ENCODE peak calls at places on chromosomes 4 and X, in seven cellular contexts. J, V, I, Q, H, R and S are unnamed samples.

GRCh38 chr4:81459233-81459632 is 12.5 kb downstream of the RASGEF1B start:
- DNase-seq in Q (no peak), V (no peak), R (no peak), H (no peak), I (no peak), J (no peak), S (no peak)

GRCh38 chrX:6279277-6279909 is 50.7 kb upstream of the NLGN4X start:
- DNase-seq in J (no peak), V (no peak), Q (no peak), I (no peak), R (no peak), H (no peak), S (no peak)

GRCh38 chrX:71144651-71145050 is at the start of gene NLGN3:
- DNase-seq in H (no peak), Q (no peak), I (no peak), R (no peak), V (no peak), J (no peak), S (no peak)

GRCh38 chrX:135536883-135537282 is 16.4 kb downstream of the INTS6L start:
- DNase-seq in Q (no peak), R (no peak), I (no peak), V (no peak), J (no peak), H (no peak), S (no peak)

GRCh38 chr4:26749867-26750266 is 110.8 kb upstream of the STIM2 start:
- DNase-seq in H (no peak), R (no peak), I (no peak), V (no peak), Q (no peak), J (no peak), S (no peak)

GRCh38 chr4:140626982-140627381 is 58.2 kb upstream of the UCP1 start:
- DNase-seq in Q (no peak), R (no peak), V (no peak), I (no peak), J (no peak), H (no peak), S (peak; percentile 19)

GRCh38 chr4:176988226-176988625 is 195.5 kb upstream of the VEGFC start:
- DNase-seq in R (peak; percentile 19), H (no peak), V (no peak), J (no peak), Q (peak; percentile 90), I (no peak), S (peak; percentile 97)

GRCh38 chr4:61877893-61878292 is 677.8 kb downstream of the ADGRL3 start:
- DNase-seq in V (no peak), J (no peak), I (no peak), H (no peak), Q (no peak), R (no peak), S (no peak)

GRCh38 chrX:49187526-49187925 is 1.4 kb upstream of the PRICKLE3 start:
- DNase-seq in J (no peak), H (no peak), V (no peak), R (no peak), I (no peak), Q (no peak), S (no peak)

GRCh38 chr4:6582889-6583504 is 8.0 kb downstream of the MAN2B2 start:
- DNase-seq in Q (peak; percentile 17), H (no peak), V (no peak), R (peak; percentile 61), J (no peak), I (no peak), S (peak; percentile 51)

GRCh38 chr4:184250795-184251679 is 33.4 kb upstream of the ENPP6 start:
- DNase-seq in J (no peak), V (no peak), I (no peak), H (no peak), R (peak; percentile 83), Q (peak; percentile 51), S (peak; percentile 37)

GRCh38 chr4:143586080-143586479 is 72.6 kb downstream of the SMARCA5 start:
- DNase-seq in H (no peak), J (no peak), Q (peak; percentile 40), I (no peak), V (no peak), R (no peak), S (peak; percentile 47)

GRCh38 chr4:71009796-71010588 is 16.5 kb downstream of the DCK start:
- DNase-seq in Q (peak; percentile 51), I (no peak), R (peak; percentile 62), V (no peak), J (no peak), H (no peak), S (no peak)